ENCODE peak calls at places on chromosomes 4 and X, in eight cellular contexts. A is A549, O is heart left ventricle, F is psoas muscle, I is left lung, U is endothelial cell of umbilical vein, B is tibial artery, K is breast epithelium. D is an unnamed sample.

GRCh38 chr4:111535792-111536191 is 609.5 kb upstream of the FAM241A start:
- DNase-seq in A (no peak), O (no peak), F (no peak), I (no peak), U (peak; percentile 94), B (no peak), K (no peak), D (no peak)

GRCh38 chr4:150501019-150501727 is 80.8 kb upstream of the MAB21L2 start:
- DNase-seq in A (peak; percentile 44), O (no peak), F (no peak), I (no peak), U (no peak), B (no peak), K (no peak), D (no peak)

GRCh38 chr4:137905930-137906329 is 336.2 kb downstream of the SLC7A11 start:
- DNase-seq in A (no peak), O (no peak), F (no peak), I (no peak), U (no peak), B (no peak), K (no peak), D (no peak)

GRCh38 chrX:74383611-74384010 is 37.7 kb upstream of the SLC16A2 start:
- DNase-seq in A (peak; percentile 58), O (no peak), F (no peak), I (no peak), U (peak; percentile 41), B (peak; percentile 20), K (no peak), D (peak; percentile 66)

GRCh38 chr4:69092190-69092589 is 4.1 kb upstream of the UGT2B7 start:
- DNase-seq in A (no peak), O (no peak), F (no peak), I (no peak), U (peak; percentile 78), B (no peak), K (no peak), D (peak; percentile 47)

GRCh38 chrX:153685179-153685536 is 2.6 kb upstream of the SLC6A8 start:
- DNase-seq in A (no peak), O (peak; percentile 15), F (no peak), I (peak; percentile 26), U (no peak), B (no peak), K (peak; percentile 9), D (no peak)

GRCh38 chr4:67713531-67714247 is 12.7 kb upstream of the UBA6 start:
- DNase-seq in A (peak; percentile 45), O (no peak), F (no peak), I (no peak), U (peak; percentile 59), B (no peak), K (no peak), D (no peak)

GRCh38 chrX:130716822-130717405 is 186.1 kb downstream of the ENOX2 start:
- DNase-seq in A (no peak), O (no peak), F (no peak), I (no peak), U (no peak), B (no peak), K (no peak), D (no peak)

GRCh38 chr4:128718793-128719192 is 90.7 kb upstream of the JADE1 start:
- DNase-seq in A (no peak), O (no peak), F (no peak), I (no peak), U (no peak), B (no peak), K (no peak), D (peak; percentile 34)

GRCh38 chrX:154411981-154412340 is 622 bp downstream of the TAFAZZIN start:
- DNase-seq in A (peak; percentile 67), O (peak; percentile 77), F (peak; percentile 82), I (peak; percentile 76), U (peak; percentile 61), B (peak; percentile 76), K (peak; percentile 54), D (peak; percentile 48)

GRCh38 chrX:121407627-121408026 is 360.2 kb downstream of the GLUD2 start:
- DNase-seq in A (no peak), O (no peak), F (no peak), I (no peak), U (no peak), B (no peak), K (no peak), D (no peak)

GRCh38 chrX:19072372-19072771 is 49.9 kb downstream of the ADGRG2 start:
- DNase-seq in A (peak; percentile 40), O (no peak), F (no peak), I (no peak), U (no peak), B (no peak), K (no peak), D (no peak)

GRCh38 chr4:102569200-102569599 is 68.0 kb downstream of the NFKB1 start:
- DNase-seq in A (no peak), O (no peak), F (no peak), I (no peak), U (no peak), B (no peak), K (no peak), D (no peak)

GRCh38 chr4:95838192-95838591 is 1.7 kb upstream of the PDHA2 start:
- DNase-seq in A (no peak), O (peak; percentile 61), F (no peak), I (no peak), U (no peak), B (no peak), K (no peak), D (no peak)

GRCh38 chr4:33104190-33104773 is 2384.1 kb downstream of the PCDH7 start:
- DNase-seq in A (no peak), O (no peak), F (no peak), I (no peak), U (no peak), B (no peak), K (no peak), D (no peak)

GRCh38 chrX:109679820-109680219 is 53.2 kb downstream of the ACSL4 start:
- DNase-seq in A (no peak), O (no peak), F (no peak), I (no peak), U (no peak), B (no peak), K (no peak), D (no peak)

GRCh38 chr4:13248621-13249298 is 235.4 kb downstream of the RAB28 start:
- DNase-seq in A (no peak), O (no peak), F (no peak), I (no peak), U (no peak), B (no peak), K (no peak), D (peak; percentile 44)

GRCh38 chr4:80305466-80305865 is 30.1 kb upstream of the CFAP299 start:
- DNase-seq in A (no peak), O (no peak), F (no peak), I (no peak), U (no peak), B (no peak), K (no peak), D (no peak)

GRCh38 chr4:170089274-170089742 is 448 bp downstream of the AADAT start:
- DNase-seq in A (peak; percentile 19), O (no peak), F (no peak), I (no peak), U (peak; percentile 44), B (no peak), K (no peak), D (peak; percentile 58)

GRCh38 chr4:161252520-161253141 is 911.2 kb downstream of the FSTL5 start:
- DNase-seq in A (peak; percentile 39), O (no peak), F (no peak), I (no peak), U (peak; percentile 53), B (no peak), K (no peak), D (peak; percentile 45)

GRCh38 chr4:6606465-6607235 is 31.7 kb downstream of the MAN2B2 start:
- DNase-seq in A (no peak), O (no peak), F (no peak), I (no peak), U (no peak), B (no peak), K (no peak), D (no peak)

GRCh38 chrX:28472926-28473325 is 114.3 kb upstream of the IL1RAPL1 start:
- DNase-seq in A (no peak), O (no peak), F (no peak), I (no peak), U (no peak), B (no peak), K (no peak), D (no peak)

GRCh38 chr4:48634688-48635308 is 144.7 kb downstream of the ZAR1 start:
- DNase-seq in A (no peak), O (no peak), F (no peak), I (no peak), U (no peak), B (no peak), K (no peak), D (no peak)

GRCh38 chr4:48635310-48635709 is 144.8 kb downstream of the FRYL start:
- DNase-seq in A (peak; percentile 1), O (no peak), F (no peak), I (no peak), U (peak; percentile 59), B (no peak), K (no peak), D (peak; percentile 83)

GRCh38 chr4:48633657-48634056 is 143.6 kb downstream of the ZAR1 start:
- DNase-seq in A (no peak), O (no peak), F (no peak), I (no peak), U (no peak), B (no peak), K (no peak), D (no peak)

DNA sequence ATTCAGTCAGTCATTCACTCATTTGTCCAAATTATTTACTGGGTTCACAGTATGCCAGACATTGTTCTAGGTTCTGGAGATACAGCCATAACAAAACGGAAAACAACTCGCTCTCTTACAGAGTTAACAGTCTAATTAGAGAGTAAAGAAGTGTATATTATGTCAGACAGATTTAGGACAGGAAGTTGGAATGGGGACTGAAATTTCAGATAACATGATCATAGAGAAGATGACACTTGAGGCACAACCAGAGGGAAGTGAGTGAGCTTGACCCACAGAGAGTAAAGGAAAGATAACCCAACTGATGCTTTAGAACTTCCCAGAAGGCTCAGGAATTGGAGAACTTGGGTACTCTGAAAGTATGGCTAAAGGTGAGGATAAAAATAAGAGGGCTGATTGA is 139.4 kb downstream of the ZAR1 start:
- DNase-seq in A (no peak), O (no peak), F (no peak), I (no peak), U (no peak), B (no peak), K (no peak), D (no peak)
- H3K9me3 ChIP-seq in A (no peaks in the 10 kb centered on the region), O (no peaks in the 10 kb centered on the region), F (no peaks in the 10 kb centered on the region), I (no peaks in the 10 kb centered on the region), U (no peaks in the 10 kb centered on the region), B (no peaks in the 10 kb centered on the region), K (no peaks in the 10 kb centered on the region), D (no peaks in the 10 kb centered on the region)

GRCh38 chr4:40507977-40508376 is 121.7 kb downstream of the RBM47 start:
- DNase-seq in A (peak; percentile 18), O (no peak), F (no peak), I (no peak), U (no peak), B (no peak), K (no peak), D (peak; percentile 37)
- H3K4me1 ChIP-seq in A (peaks cover 54% of the 10 kb centered on the region), O (no peaks in the 10 kb centered on the region), F (no peaks in the 10 kb centered on the region), I (peaks cover 17% of the 10 kb centered on the region), U (no peaks in the 10 kb centered on the region), B (no peaks in the 10 kb centered on the region), K (no peaks in the 10 kb centered on the region), D (no peaks in the 10 kb centered on the region)

GRCh38 chr4:26055855-26056254 is 141.8 kb downstream of the SMIM20 start:
- DNase-seq in A (no peak), O (no peak), F (no peak), I (no peak), U (no peak), B (no peak), K (no peak), D (no peak)
- TF ChIP-seq CTCF in A (no peak), O (no peak), F (no peak), I (no peak), U (no peak), B (no peak), K (no peak), D (no peak)

GRCh38 chr4:73006286-73006990 is 63.1 kb downstream of the COX18 start:
- DNase-seq in A (no peak), O (no peak), F (no peak), I (no peak), U (no peak), B (no peak), K (no peak), D (no peak)
- H3K9me3 ChIP-seq in A (no peaks in the 10 kb centered on the region), O (no peaks in the 10 kb centered on the region), F (no peaks in the 10 kb centered on the region), I (peaks cover 2% of the 10 kb centered on the region), U (no peaks in the 10 kb centered on the region), B (no peaks in the 10 kb centered on the region), K (peaks cover 3% of the 10 kb centered on the region), D (no peaks in the 10 kb centered on the region)

D was measured in A673.